ENCODE peak calls at places on chromosomes 13 and 19, in six cellular contexts. One of them, this sample, is unnamed.

GRCh38 chr19:41799444-41800000 is 3.1 kb downstream of the CEACAM3 start:
- DNase-seq in DND-41: no peak
- DNase-seq in SK-N-SH: no peak
- DNase-seq in suprapubic skin: no peak
- DNase-seq in upper lobe of left lung: no peak
- DNase-seq in right atrium auricular region: no peak
- DNase-seq in this sample: no peak

GRCh38 chr19:7521551-7522071 is 813 bp upstream of the MCOLN1 start:
- DNase-seq in DND-41: no peak
- DNase-seq in SK-N-SH: no peak
- DNase-seq in suprapubic skin: no peak
- DNase-seq in upper lobe of left lung: no peak
- DNase-seq in right atrium auricular region: no peak
- DNase-seq in this sample: no peak

GRCh38 chr19:51708811-51709210 is 15.0 kb downstream of the HAS1 start:
- DNase-seq in DND-41: no peak
- DNase-seq in SK-N-SH: no peak
- DNase-seq in suprapubic skin: no peak
- DNase-seq in upper lobe of left lung: no peak
- DNase-seq in right atrium auricular region: no peak
- DNase-seq in this sample: no peak

GRCh38 chr13:80348750-80349149 is 7.8 kb upstream of the SPRY2 start:
- DNase-seq in DND-41: no peak
- DNase-seq in SK-N-SH: no peak
- DNase-seq in suprapubic skin: no peak
- DNase-seq in upper lobe of left lung: no peak
- DNase-seq in right atrium auricular region: no peak
- DNase-seq in this sample: no peak

GRCh38 chr19:51338563-51339312 is 3.2 kb downstream of the VSIG10L start:
- DNase-seq in DND-41: peak; percentile 86
- DNase-seq in SK-N-SH: peak; percentile 95
- DNase-seq in suprapubic skin: peak; percentile 91
- DNase-seq in upper lobe of left lung: peak; percentile 86
- DNase-seq in right atrium auricular region: peak; percentile 88
- DNase-seq in this sample: peak; percentile 66

GRCh38 chr19:33231511-33231910 is 5.9 kb upstream of the SLC7A10 start:
- DNase-seq in DND-41: no peak
- DNase-seq in SK-N-SH: no peak
- DNase-seq in suprapubic skin: no peak
- DNase-seq in upper lobe of left lung: no peak
- DNase-seq in right atrium auricular region: no peak
- DNase-seq in this sample: no peak

GRCh38 chr19:35143231-35143715 is at the start of gene FXYD7:
- DNase-seq in DND-41: no peak
- DNase-seq in SK-N-SH: peak; percentile 66
- DNase-seq in suprapubic skin: no peak
- DNase-seq in upper lobe of left lung: no peak
- DNase-seq in right atrium auricular region: no peak
- DNase-seq in this sample: no peak

GRCh38 chr13:113820813-113821651 is 42.8 kb downstream of the GAS6 start:
- DNase-seq in DND-41: no peak
- DNase-seq in SK-N-SH: peak; percentile 91
- DNase-seq in suprapubic skin: peak; percentile 91
- DNase-seq in upper lobe of left lung: peak; percentile 50
- DNase-seq in right atrium auricular region: peak; percentile 89
- DNase-seq in this sample: no peak

GRCh38 chr19:33445752-33446070 is 72.2 kb downstream of the CEBPG start:
- DNase-seq in DND-41: no peak
- DNase-seq in SK-N-SH: no peak
- DNase-seq in suprapubic skin: peak; percentile 56
- DNase-seq in upper lobe of left lung: no peak
- DNase-seq in right atrium auricular region: no peak
- DNase-seq in this sample: no peak

GRCh38 chr13:38264363-38265134 is 85.1 kb upstream of the UFM1 start:
- DNase-seq in DND-41: no peak
- DNase-seq in SK-N-SH: no peak
- DNase-seq in suprapubic skin: no peak
- DNase-seq in upper lobe of left lung: peak; percentile 22
- DNase-seq in right atrium auricular region: no peak
- DNase-seq in this sample: no peak

GRCh38 chr19:47848871-47849473 is 10.1 kb upstream of the TPRX2 start:
- DNase-seq in DND-41: no peak
- DNase-seq in SK-N-SH: peak; percentile 33
- DNase-seq in suprapubic skin: no peak
- DNase-seq in upper lobe of left lung: no peak
- DNase-seq in right atrium auricular region: no peak
- DNase-seq in this sample: no peak

GRCh38 chr13:94352057-94352456 is 127.4 kb downstream of the DCT start:
- DNase-seq in DND-41: no peak
- DNase-seq in SK-N-SH: no peak
- DNase-seq in suprapubic skin: no peak
- DNase-seq in upper lobe of left lung: no peak
- DNase-seq in right atrium auricular region: no peak
- DNase-seq in this sample: no peak

GRCh38 chr19:4352701-4353121 is 9.3 kb downstream of the MPND start:
- DNase-seq in DND-41: peak; percentile 68
- DNase-seq in SK-N-SH: peak; percentile 88
- DNase-seq in suprapubic skin: no peak
- DNase-seq in upper lobe of left lung: no peak
- DNase-seq in right atrium auricular region: no peak
- DNase-seq in this sample: no peak

GRCh38 chr13:52868190-52868589 is 19.8 kb upstream of the PCDH8 start:
- DNase-seq in DND-41: peak; percentile 80
- DNase-seq in SK-N-SH: no peak
- DNase-seq in suprapubic skin: no peak
- DNase-seq in upper lobe of left lung: no peak
- DNase-seq in right atrium auricular region: no peak
- DNase-seq in this sample: no peak

GRCh38 chr13:34340534-34340933 is 522.6 kb downstream of the RFC3 start:
- DNase-seq in DND-41: no peak
- DNase-seq in SK-N-SH: no peak
- DNase-seq in suprapubic skin: no peak
- DNase-seq in upper lobe of left lung: no peak
- DNase-seq in right atrium auricular region: no peak
- DNase-seq in this sample: no peak

GRCh38 chr19:5881543-5882299 is 11.4 kb upstream of the FUT5 start:
- DNase-seq in DND-41: no peak
- DNase-seq in SK-N-SH: no peak
- DNase-seq in suprapubic skin: no peak
- DNase-seq in upper lobe of left lung: no peak
- DNase-seq in right atrium auricular region: no peak
- DNase-seq in this sample: no peak

GRCh38 chr13:68713394-68713793 is 1394.2 kb upstream of the ATXN8OS start:
- DNase-seq in DND-41: no peak
- DNase-seq in SK-N-SH: no peak
- DNase-seq in suprapubic skin: no peak
- DNase-seq in upper lobe of left lung: no peak
- DNase-seq in right atrium auricular region: no peak
- DNase-seq in this sample: no peak

GRCh38 chr19:17332677-17333581 is 1.7 kb downstream of the ANO8 start:
- DNase-seq in DND-41: peak; percentile 76
- DNase-seq in SK-N-SH: peak; percentile 86
- DNase-seq in suprapubic skin: no peak
- DNase-seq in upper lobe of left lung: no peak
- DNase-seq in right atrium auricular region: no peak
- DNase-seq in this sample: no peak

GRCh38 chr19:35389192-35389861 is 18.5 kb downstream of the GPR42 start:
- DNase-seq in DND-41: no peak
- DNase-seq in SK-N-SH: no peak
- DNase-seq in suprapubic skin: peak; percentile 53
- DNase-seq in upper lobe of left lung: no peak
- DNase-seq in right atrium auricular region: no peak
- DNase-seq in this sample: no peak

GRCh38 chr13:47481521-47481920 is 519.6 kb downstream of the SUCLA2 start:
- DNase-seq in DND-41: no peak
- DNase-seq in SK-N-SH: no peak
- DNase-seq in suprapubic skin: no peak
- DNase-seq in upper lobe of left lung: no peak
- DNase-seq in right atrium auricular region: no peak
- DNase-seq in this sample: no peak

GRCh38 chr19:41297628-41298326 is 12.2 kb upstream of the CCDC97 start:
- DNase-seq in DND-41: no peak
- DNase-seq in SK-N-SH: no peak
- DNase-seq in suprapubic skin: no peak
- DNase-seq in upper lobe of left lung: no peak
- DNase-seq in right atrium auricular region: no peak
- DNase-seq in this sample: no peak

DNA sequence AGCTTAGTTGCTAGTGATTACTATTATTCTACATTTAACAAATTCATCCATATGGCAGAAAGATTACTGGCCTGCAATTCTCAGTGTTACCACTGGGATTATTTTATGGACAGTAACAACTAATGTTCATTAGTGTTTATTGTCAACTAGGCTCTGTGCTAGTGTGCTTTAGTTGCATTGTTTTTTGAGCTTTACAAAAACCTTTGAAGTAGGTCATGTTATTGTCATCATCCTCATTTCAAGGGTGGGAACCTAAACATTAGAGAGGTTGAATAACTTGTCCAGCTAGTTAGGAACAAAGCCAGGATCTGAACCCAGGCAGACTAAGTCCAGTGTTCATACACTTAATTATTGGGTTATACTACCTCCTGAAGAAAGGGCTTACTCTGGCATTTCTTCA is 27.8 kb upstream of the TDRD3 start:
- DNase-seq in DND-41: no peak
- DNase-seq in SK-N-SH: peak; percentile 3
- DNase-seq in suprapubic skin: no peak
- DNase-seq in upper lobe of left lung: no peak
- DNase-seq in right atrium auricular region: no peak
- DNase-seq in this sample: no peak
- TF ChIP-seq CTCF in DND-41: peak; percentile 33
- TF ChIP-seq CTCF in SK-N-SH: peak; percentile 55
- TF ChIP-seq CTCF in suprapubic skin: peak; percentile 34
- TF ChIP-seq CTCF in upper lobe of left lung: peak; percentile 6
- TF ChIP-seq CTCF in right atrium auricular region: peak; percentile 52
- TF ChIP-seq CTCF in this sample: no peak

DNA sequence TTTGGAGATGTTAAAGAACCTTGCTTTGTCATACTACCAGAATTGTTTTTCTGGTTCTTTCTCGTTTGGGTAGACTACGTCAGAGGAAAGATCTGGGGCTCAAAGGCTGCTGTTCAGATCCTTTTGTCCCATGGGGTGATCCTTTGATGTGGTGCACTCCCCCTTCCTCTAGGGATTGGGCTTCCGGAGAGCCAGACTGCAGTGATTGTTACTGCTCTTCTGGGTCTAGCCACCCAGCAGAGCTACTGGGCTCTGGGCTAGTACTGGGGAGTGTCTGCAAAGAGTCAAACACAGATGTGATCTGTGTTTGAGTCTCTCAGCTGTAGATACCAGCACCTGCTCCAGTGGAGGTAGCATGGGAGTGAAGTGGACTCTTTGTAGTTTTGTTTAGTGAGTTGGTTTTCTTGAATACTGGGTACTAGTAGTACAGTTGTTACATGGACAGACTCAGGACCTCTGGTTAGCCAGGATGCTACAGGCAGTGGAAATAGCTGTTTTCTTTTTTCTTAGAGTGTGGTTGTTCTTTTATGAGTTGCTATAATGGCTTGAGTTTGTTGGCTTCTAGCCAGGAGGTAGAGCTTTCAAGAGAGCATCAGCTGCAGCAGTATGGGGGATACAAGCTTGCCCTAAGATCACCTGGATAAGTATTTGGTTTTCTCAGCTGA is 34.4 kb downstream of the DNAJC15 start:
- DNase-seq in DND-41: peak; percentile 77
- DNase-seq in SK-N-SH: no peak
- DNase-seq in suprapubic skin: no peak
- DNase-seq in upper lobe of left lung: no peak
- DNase-seq in right atrium auricular region: no peak
- DNase-seq in this sample: no peak
- H3K4me1 ChIP-seq in DND-41: peaks cover 50% of the 10 kb centered on the region
- H3K4me1 ChIP-seq in SK-N-SH: peaks cover 4% of the 10 kb centered on the region
- H3K4me1 ChIP-seq in suprapubic skin: peaks cover 41% of the 10 kb centered on the region
- H3K4me1 ChIP-seq in upper lobe of left lung: peaks cover 15% of the 10 kb centered on the region
- H3K4me1 ChIP-seq in right atrium auricular region: peaks cover 45% of the 10 kb centered on the region
- H3K4me1 ChIP-seq in this sample: peaks cover 31% of the 10 kb centered on the region

GRCh38 chr19:44515031-44515430 is 14.4 kb downstream of the CEACAM20 start:
- DNase-seq in DND-41: no peak
- DNase-seq in SK-N-SH: no peak
- DNase-seq in suprapubic skin: no peak
- DNase-seq in upper lobe of left lung: no peak
- DNase-seq in right atrium auricular region: no peak
- DNase-seq in this sample: no peak

GRCh38 chr19:44515907-44516306 is 13.6 kb downstream of the CEACAM20 start:
- DNase-seq in DND-41: no peak
- DNase-seq in SK-N-SH: no peak
- DNase-seq in suprapubic skin: no peak
- DNase-seq in upper lobe of left lung: no peak
- DNase-seq in right atrium auricular region: no peak
- DNase-seq in this sample: no peak

GRCh38 chr19:44509478-44509877 is 9.2 kb upstream of the ZNF180 start:
- DNase-seq in DND-41: no peak
- DNase-seq in SK-N-SH: no peak
- DNase-seq in suprapubic skin: no peak
- DNase-seq in upper lobe of left lung: no peak
- DNase-seq in right atrium auricular region: no peak
- DNase-seq in this sample: no peak

GRCh38 chr19:44517146-44517545 is 12.3 kb downstream of the CEACAM20 start:
- DNase-seq in DND-41: no peak
- DNase-seq in SK-N-SH: no peak
- DNase-seq in suprapubic skin: no peak
- DNase-seq in upper lobe of left lung: no peak
- DNase-seq in right atrium auricular region: no peak
- DNase-seq in this sample: no peak

GRCh38 chr19:44512326-44513298 is 12.3 kb upstream of the ZNF180 start:
- DNase-seq in DND-41: peak; percentile 47
- DNase-seq in SK-N-SH: peak; percentile 61
- DNase-seq in suprapubic skin: no peak
- DNase-seq in upper lobe of left lung: no peak
- DNase-seq in right atrium auricular region: no peak
- DNase-seq in this sample: no peak
- TF ChIP-seq CTCF in DND-41: peak; percentile 68
- TF ChIP-seq CTCF in SK-N-SH: peak; percentile 59
- TF ChIP-seq CTCF in suprapubic skin: no peak
- TF ChIP-seq CTCF in upper lobe of left lung: no peak
- TF ChIP-seq CTCF in right atrium auricular region: peak; percentile 25
- TF ChIP-seq CTCF in this sample: no peak

GRCh38 chr13:35765941-35766340 is 289.5 kb upstream of the MAB21L1 start:
- DNase-seq in DND-41: no peak
- DNase-seq in SK-N-SH: no peak
- DNase-seq in suprapubic skin: no peak
- DNase-seq in upper lobe of left lung: no peak
- DNase-seq in right atrium auricular region: no peak
- DNase-seq in this sample: no peak
- H3K4me1 ChIP-seq in DND-41: no peaks in the 10 kb centered on the region
- H3K4me1 ChIP-seq in SK-N-SH: peaks cover 8% of the 10 kb centered on the region
- H3K4me1 ChIP-seq in suprapubic skin: no peaks in the 10 kb centered on the region
- H3K4me1 ChIP-seq in upper lobe of left lung: no peaks in the 10 kb centered on the region
- H3K4me1 ChIP-seq in right atrium auricular region: no peaks in the 10 kb centered on the region
- H3K4me1 ChIP-seq in this sample: no peaks in the 10 kb centered on the region

This sample was measured in thoracic aorta.